ENCODE peak calls at places on chromosomes 13 and 19, in six cellular contexts. P, G, X, M, I and K are unnamed samples.

GRCh38 chr19:16328824-16329482 is 4.3 kb downstream of the KLF2 start:
- DNase-seq in I (no peak), G (no peak), X (no peak), M (no peak), P (no peak), K (no peak)

GRCh38 chr13:26984337-26984736 is 187.3 kb downstream of the USP12 start:
- DNase-seq in G (no peak), M (no peak), P (no peak), X (no peak), I (no peak), K (no peak)

GRCh38 chr13:110813646-110814624 is 100.4 kb downstream of the ING1 start:
- DNase-seq in M (no peak), X (no peak), P (no peak), G (no peak), I (no peak), K (no peak)

GRCh38 chr13:82636119-82636518 is 1246.2 kb downstream of the SLITRK1 start:
- DNase-seq in I (no peak), X (no peak), G (no peak), P (no peak), M (peak; percentile 2), K (no peak)

GRCh38 chr19:41530761-41531301 is 45.1 kb upstream of the CEACAM21 start:
- DNase-seq in P (no peak), M (no peak), X (no peak), I (no peak), G (no peak), K (no peak)

GRCh38 chr13:40911341-40911740 is 107.8 kb downstream of the ELF1 start:
- DNase-seq in M (no peak), X (no peak), P (no peak), G (no peak), I (no peak), K (no peak)

GRCh38 chr13:20525601-20526544 is at the start of gene CRYL1:
- DNase-seq in G (peak; percentile 86), P (peak; percentile 72), X (peak; percentile 32), M (peak; percentile 62), I (peak; percentile 61), K (peak; percentile 89)

GRCh38 chr19:42420055-42420544 is 7.1 kb downstream of the LIPE start:
- DNase-seq in I (no peak), X (no peak), G (peak; percentile 64), P (peak; percentile 66), M (peak; percentile 28), K (no peak)

GRCh38 chr19:37931941-37932655 is 25.1 kb downstream of the SIPA1L3 start:
- DNase-seq in P (peak; percentile 87), M (peak; percentile 88), X (no peak), G (peak; percentile 26), I (no peak), K (peak; percentile 32)

GRCh38 chr13:97018029-97018819 is 23.9 kb upstream of the OXGR1 start:
- DNase-seq in P (peak; percentile 67), M (peak; percentile 49), I (no peak), G (no peak), X (no peak), K (no peak)

GRCh38 chr13:113884821-113885220 is 20.9 kb upstream of the GAS6 start:
- DNase-seq in I (no peak), X (no peak), G (no peak), M (no peak), P (no peak), K (no peak)

GRCh38 chr13:87884874-87885273 is 213.7 kb downstream of the SLITRK5 start:
- DNase-seq in I (no peak), M (peak; percentile 64), G (no peak), X (no peak), P (peak; percentile 43), K (no peak)

GRCh38 chr19:19543640-19544039 is 5.6 kb downstream of the CILP2 start:
- DNase-seq in M (no peak), X (no peak), P (no peak), I (no peak), G (no peak), K (no peak)

GRCh38 chr13:90070362-90070761 is 1277.1 kb upstream of the MIR17HG start:
- DNase-seq in P (no peak), G (no peak), I (no peak), X (no peak), M (no peak), K (no peak)

GRCh38 chr13:44159633-44160279 is 213.9 kb upstream of the SERP2 start:
- DNase-seq in I (no peak), M (peak; percentile 51), G (no peak), P (no peak), X (no peak), K (no peak)

GRCh38 chr19:32324631-32325215 is 20.7 kb upstream of the ZNF507 start:
- DNase-seq in P (no peak), X (no peak), G (no peak), M (no peak), I (no peak), K (no peak)

GRCh38 chr19:40610396-40611064 is 9.4 kb downstream of the LTBP4 start:
- DNase-seq in G (peak; percentile 75), X (no peak), I (peak; percentile 45), P (peak; percentile 43), M (no peak), K (peak; percentile 74)

GRCh38 chr19:23440791-23441190 is 45.5 kb upstream of the ZNF91 start:
- DNase-seq in X (no peak), I (no peak), M (no peak), G (no peak), P (no peak), K (no peak)

GRCh38 chr13:101258071-101258470 is 158.2 kb downstream of the NALCN start:
- DNase-seq in X (no peak), P (peak; percentile 19), M (peak; percentile 95), I (no peak), G (no peak), K (no peak)

GRCh38 chr13:101511766-101512165 is 59.3 kb downstream of the ITGBL1 start:
- DNase-seq in X (no peak), P (no peak), M (peak; percentile 56), I (no peak), G (no peak), K (no peak)

GRCh38 chr13:97256343-97256783 is 34.2 kb downstream of the MBNL2 start:
- DNase-seq in G (no peak), I (no peak), P (no peak), X (no peak), M (peak; percentile 99), K (no peak)

GRCh38 chr13:55653497-55653896 is 1487.2 kb upstream of the PRR20A start:
- DNase-seq in G (no peak), X (no peak), M (no peak), P (no peak), I (no peak), K (no peak)

GRCh38 chr13:76798037-76798436 is 88.2 kb downstream of the KCTD12 start:
- DNase-seq in G (no peak), M (no peak), I (no peak), X (no peak), P (no peak), K (no peak)

GRCh38 chr13:32905063-32905863 is 111.0 kb upstream of the KL start:
- DNase-seq in M (peak; percentile 87), I (no peak), G (no peak), P (no peak), X (no peak), K (no peak)

GRCh38 chr19:50449236-50449899 is 16.7 kb downstream of the MYBPC2 start:
- DNase-seq in G (no peak), I (no peak), X (no peak), P (no peak), M (no peak), K (no peak)

DNA sequence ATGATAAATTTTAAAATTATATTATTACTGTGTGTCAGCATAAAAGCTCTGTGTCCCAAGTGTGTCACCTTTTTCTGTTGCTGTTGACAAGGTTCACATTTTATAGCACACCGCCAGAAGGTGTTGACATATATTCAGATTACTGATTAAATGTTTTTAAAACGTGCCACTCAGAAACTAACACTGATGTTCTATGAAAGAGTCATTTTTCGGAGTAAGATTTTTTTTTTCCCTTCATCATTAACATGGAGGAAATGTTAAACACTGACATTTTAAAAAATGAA is 197.5 kb downstream of the TM9SF2 start:
- DNase-seq in X (no peak), I (no peak), M (no peak), G (no peak), P (no peak), K (no peak)
- H3K4me1 ChIP-seq in X (no peaks in the 10 kb centered on the region), I (no peaks in the 10 kb centered on the region), M (no peaks in the 10 kb centered on the region), G (no peaks in the 10 kb centered on the region), P (peaks cover 28% of the 10 kb centered on the region), K (no peaks in the 10 kb centered on the region)

GRCh38 chr19:11061951-11062350 is 27.3 kb upstream of the LDLR start:
- DNase-seq in I (no peak), G (no peak), P (no peak), M (no peak), X (no peak), K (no peak)
- H3K27ac ChIP-seq in I (no peak overlapping the region), G (no peak overlapping the region), P (no peak overlapping the region), M (no peak overlapping the region), X (no peak overlapping the region), K (no peak overlapping the region)

GRCh38 chr13:23741879-23742510 is 147.2 kb downstream of the MIPEP start:
- DNase-seq in I (no peak), X (no peak), G (no peak), M (no peak), P (peak; percentile 68), K (no peak)
- TF ChIP-seq CTCF in I (no peak), X (no peak), G (peak; percentile 41), M (no peak), P (peak; percentile 75), K (peak; percentile 44)

GRCh38 chr19:1241417-1242095 is at the start of gene ATP5F1D:
- DNase-seq in G (peak; percentile 96), M (peak; percentile 93), I (peak; percentile 93), P (peak; percentile 97), X (no peak), K (peak; percentile 96)
- H3K4me1 ChIP-seq in G (peaks cover 84% of the 10 kb centered on the region), M (peaks cover 25% of the 10 kb centered on the region), I (peaks cover 52% of the 10 kb centered on the region), P (peaks cover 17% of the 10 kb centered on the region), X (peaks cover 78% of the 10 kb centered on the region), K (peaks cover 87% of the 10 kb centered on the region)